ENCODE peak calls at places on chromosomes 4 and X, in ten cellular contexts. X, W, O, I, D, V, L, U, J and G are unnamed samples.

GRCh38 chr4:8506373-8507250 is 66.0 kb downstream of the TRMT44 start:
- DNase-seq in X (no peak), W (peak; percentile 70), U (no peak), J (peak; percentile 75), I (peak; percentile 52), O (peak; percentile 49), V (peak; percentile 69), L (no peak), D (no peak), G (peak; percentile 18)

GRCh38 chr4:15004701-15005301 is 2.5 kb downstream of the CPEB2 start:
- DNase-seq in W (peak; percentile 65), L (peak; percentile 81), X (peak; percentile 96), U (peak; percentile 60), O (peak; percentile 85), I (peak; percentile 27), V (peak; percentile 49), J (peak; percentile 54), D (no peak), G (peak; percentile 68)

GRCh38 chr4:165715211-165715610 is 157.8 kb upstream of the TLL1 start:
- DNase-seq in I (no peak), V (no peak), L (no peak), J (no peak), U (no peak), O (no peak), D (no peak), X (no peak), W (no peak), G (no peak)

GRCh38 chrX:18769364-18769763 is 61.9 kb downstream of the PPEF1 start:
- DNase-seq in V (no peak), D (no peak), I (no peak), L (no peak), W (no peak), J (no peak), X (no peak), O (no peak), U (no peak), G (no peak)

GRCh38 chr4:88382621-88383020 is 4.0 kb downstream of the HERC6 start:
- DNase-seq in J (no peak), O (no peak), U (peak; percentile 79), V (no peak), X (no peak), I (no peak), W (no peak), L (no peak), D (no peak), G (no peak)

GRCh38 chrX:41779058-41779564 is 55.1 kb downstream of the GPR82 start:
- DNase-seq in U (no peak), V (peak; percentile 77), X (no peak), J (peak; percentile 83), I (peak; percentile 59), D (no peak), O (no peak), W (no peak), L (peak; percentile 61), G (peak; percentile 65)

GRCh38 chr4:15396157-15396800 is 31.6 kb upstream of the C1QTNF7 start:
- DNase-seq in X (no peak), V (peak; percentile 68), D (no peak), W (no peak), L (peak; percentile 63), U (peak; percentile 68), I (peak; percentile 60), O (no peak), J (peak; percentile 65), G (peak; percentile 42)

GRCh38 chr4:53541577-53542206 is 49.6 kb downstream of the LNX1 start:
- DNase-seq in D (no peak), X (no peak), W (no peak), U (no peak), V (peak; percentile 88), I (peak; percentile 76), L (peak; percentile 58), J (peak; percentile 98), O (no peak), G (peak; percentile 89)

GRCh38 chr4:78661923-78662521 is 110.5 kb downstream of the ANXA3 start:
- DNase-seq in L (peak; percentile 69), V (peak; percentile 71), O (no peak), J (peak; percentile 72), U (peak; percentile 40), I (peak; percentile 56), W (no peak), X (no peak), D (no peak), G (no peak)

GRCh38 chr4:85829276-85830051 is 354.5 kb downstream of the ARHGAP24 start:
- DNase-seq in L (peak; percentile 60), U (no peak), V (peak; percentile 49), O (no peak), D (no peak), X (no peak), W (no peak), J (peak; percentile 80), I (no peak), G (no peak)

GRCh38 chr4:85477538-85477937 is 2.6 kb downstream of the ARHGAP24 start:
- DNase-seq in J (peak; percentile 47), I (no peak), L (no peak), O (no peak), W (no peak), U (no peak), V (peak; percentile 44), X (no peak), D (no peak), G (no peak)

GRCh38 chr4:139312552-139313332 is 10.5 kb upstream of the NDUFC1 start:
- DNase-seq in I (no peak), V (no peak), O (no peak), L (no peak), U (no peak), W (no peak), D (no peak), J (no peak), X (no peak), G (no peak)

GRCh38 chrX:149495573-149496071 is 9.5 kb downstream of the IDS start:
- DNase-seq in O (peak; percentile 26), W (no peak), L (peak; percentile 85), U (no peak), D (no peak), I (peak; percentile 77), J (peak; percentile 82), X (peak; percentile 71), V (peak; percentile 81), G (peak; percentile 84)

GRCh38 chr4:145731026-145731425 is 51.1 kb downstream of the C4orf51 start:
- DNase-seq in X (no peak), W (no peak), U (no peak), I (no peak), L (no peak), V (peak; percentile 70), J (peak; percentile 78), D (no peak), O (no peak), G (no peak)

GRCh38 chr4:142707397-142707796 is 138.7 kb downstream of the INPP4B start:
- DNase-seq in J (no peak), O (no peak), U (no peak), D (peak; percentile 12), I (no peak), X (no peak), W (no peak), V (no peak), L (no peak), G (no peak)

DNA sequence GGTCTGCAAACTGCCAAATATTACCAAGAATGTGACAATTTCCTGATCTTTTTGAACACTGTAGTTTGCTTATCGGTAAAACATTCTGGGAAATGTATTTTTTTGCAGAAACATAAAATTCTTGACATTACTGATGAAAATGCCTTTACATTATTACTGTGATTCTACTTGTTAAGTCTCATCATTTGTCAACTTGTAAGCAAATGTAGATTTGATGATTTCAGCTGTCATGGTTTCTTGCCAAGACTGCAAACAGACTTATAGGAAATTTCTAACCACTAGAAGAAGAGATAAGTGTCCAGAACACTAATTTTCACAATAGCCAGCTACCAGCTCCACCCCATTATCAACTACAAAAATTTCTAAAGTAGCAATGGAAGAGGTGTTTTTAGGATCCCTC is 560.4 kb downstream of the STPG2 start:
- DNase-seq in V (no peak), D (no peak), I (no peak), O (no peak), U (no peak), L (no peak), J (no peak), W (no peak), X (no peak), G (no peak)
- TF ChIP-seq CTCF in V (no peak), D (no peak), I (no peak), O (no peak), U (no peak), L (no peak), J (no peak), W (no peak), X (no peak), G (no peak)

GRCh38 chr4:187380181-187380581 is 615.4 kb upstream of the ZFP42 start:
- DNase-seq in U (peak; percentile 7), L (peak; percentile 38), J (peak; percentile 1), D (no peak), V (peak; percentile 3), X (no peak), O (no peak), I (peak; percentile 4), W (no peak), G (peak; percentile 24)
- TF ChIP-seq CTCF in U (peak; percentile 6), L (no peak), J (peak; percentile 8), D (no peak), V (peak; percentile 29), X (no peak), O (no peak), I (peak; percentile 59), W (no peak), G (peak; percentile 64)

GRCh38 chr4:26402458-26402857 is 81.6 kb downstream of the RBPJ start:
- DNase-seq in W (no peak), U (peak; percentile 70), O (no peak), L (no peak), D (no peak), V (no peak), J (no peak), I (no peak), X (no peak), G (no peak)

GRCh38 chr4:26407466-26407865 is 82.8 kb downstream of the CCKAR start:
- DNase-seq in O (no peak), D (no peak), U (no peak), L (no peak), J (no peak), W (no peak), I (no peak), V (no peak), X (no peak), G (no peak)

GRCh38 chr4:26406346-26406975 is 83.8 kb downstream of the CCKAR start:
- DNase-seq in U (peak; percentile 11), L (peak; percentile 38), X (no peak), O (no peak), W (no peak), I (no peak), J (peak; percentile 66), D (no peak), V (peak; percentile 48), G (no peak)

GRCh38 chr4:26400140-26400539 is 79.3 kb downstream of the RBPJ start:
- DNase-seq in V (no peak), J (no peak), I (no peak), L (no peak), O (no peak), U (no peak), D (no peak), W (no peak), X (no peak), G (no peak)

GRCh38 chr4:26404597-26405323 is 83.9 kb downstream of the RBPJ start:
- DNase-seq in X (no peak), V (no peak), O (no peak), W (no peak), U (no peak), I (no peak), L (no peak), D (no peak), J (no peak), G (no peak)
- TF ChIP-seq CTCF in X (no peak), V (no peak), O (peak; percentile 25), W (peak; percentile 18), U (no peak), I (peak; percentile 6), L (no peak), D (no peak), J (peak; percentile 16), G (peak; percentile 42)

GRCh38 chrX:138777230-138777629 is 65.7 kb upstream of the FGF13 start:
- DNase-seq in I (no peak), D (no peak), V (no peak), L (no peak), W (no peak), O (no peak), X (no peak), U (no peak), J (no peak), G (no peak)
- TF ChIP-seq CTCF in I (no peak), D (no peak), V (no peak), L (no peak), W (no peak), O (no peak), X (no peak), U (no peak), J (peak; percentile 9), G (peak; percentile 18)